ENCODE peak calls at places on chromosome 5, in five cellular contexts. One of them, this sample, is unnamed.

GRCh38 chr5:130773813-130774212 is 391.2 kb downstream of the HINT1 start:
- DNase-seq in ovary: no peak
- DNase-seq in A549: peak; percentile 15
- DNase-seq in suprapubic skin: no peak
- DNase-seq in sigmoid colon: no peak
- DNase-seq in this sample: no peak

GRCh38 chr5:174910245-174910737 is 185.9 kb downstream of the MSX2 start:
- DNase-seq in ovary: no peak
- DNase-seq in A549: peak; percentile 82
- DNase-seq in sigmoid colon: peak; percentile 76
- DNase-seq in suprapubic skin: no peak
- DNase-seq in this sample: peak; percentile 52

GRCh38 chr5:108386345-108387061 is 4.6 kb upstream of the FBXL17 start:
- DNase-seq in sigmoid colon: no peak
- DNase-seq in ovary: no peak
- DNase-seq in suprapubic skin: no peak
- DNase-seq in A549: no peak
- DNase-seq in this sample: no peak

GRCh38 chr5:132487841-132488555 is 2.6 kb downstream of the IRF1 start:
- DNase-seq in A549: no peak
- DNase-seq in sigmoid colon: peak; percentile 57
- DNase-seq in suprapubic skin: no peak
- DNase-seq in ovary: peak; percentile 14
- DNase-seq in this sample: no peak

GRCh38 chr5:136686192-136686872 is 321.0 kb upstream of the TRPC7 start:
- DNase-seq in A549: no peak
- DNase-seq in suprapubic skin: no peak
- DNase-seq in sigmoid colon: no peak
- DNase-seq in ovary: no peak
- DNase-seq in this sample: no peak

GRCh38 chr5:176541338-176542134 is 4.3 kb upstream of the RNF44 start:
- DNase-seq in ovary: peak; percentile 70
- DNase-seq in sigmoid colon: no peak
- DNase-seq in suprapubic skin: no peak
- DNase-seq in A549: no peak
- DNase-seq in this sample: peak; percentile 44

GRCh38 chr5:144395704-144396103 is 225.0 kb downstream of the KCTD16 start:
- DNase-seq in ovary: no peak
- DNase-seq in sigmoid colon: no peak
- DNase-seq in A549: no peak
- DNase-seq in suprapubic skin: no peak
- DNase-seq in this sample: no peak

GRCh38 chr5:116454417-116454927 is 120.2 kb downstream of the SEMA6A start:
- DNase-seq in sigmoid colon: no peak
- DNase-seq in A549: no peak
- DNase-seq in ovary: no peak
- DNase-seq in suprapubic skin: no peak
- DNase-seq in this sample: peak; percentile 32

GRCh38 chr5:179239256-179240135 is 105.8 kb downstream of the ADAMTS2 start:
- DNase-seq in sigmoid colon: peak; percentile 50
- DNase-seq in ovary: peak; percentile 23
- DNase-seq in A549: no peak
- DNase-seq in suprapubic skin: peak; percentile 55
- DNase-seq in this sample: no peak

DNA sequence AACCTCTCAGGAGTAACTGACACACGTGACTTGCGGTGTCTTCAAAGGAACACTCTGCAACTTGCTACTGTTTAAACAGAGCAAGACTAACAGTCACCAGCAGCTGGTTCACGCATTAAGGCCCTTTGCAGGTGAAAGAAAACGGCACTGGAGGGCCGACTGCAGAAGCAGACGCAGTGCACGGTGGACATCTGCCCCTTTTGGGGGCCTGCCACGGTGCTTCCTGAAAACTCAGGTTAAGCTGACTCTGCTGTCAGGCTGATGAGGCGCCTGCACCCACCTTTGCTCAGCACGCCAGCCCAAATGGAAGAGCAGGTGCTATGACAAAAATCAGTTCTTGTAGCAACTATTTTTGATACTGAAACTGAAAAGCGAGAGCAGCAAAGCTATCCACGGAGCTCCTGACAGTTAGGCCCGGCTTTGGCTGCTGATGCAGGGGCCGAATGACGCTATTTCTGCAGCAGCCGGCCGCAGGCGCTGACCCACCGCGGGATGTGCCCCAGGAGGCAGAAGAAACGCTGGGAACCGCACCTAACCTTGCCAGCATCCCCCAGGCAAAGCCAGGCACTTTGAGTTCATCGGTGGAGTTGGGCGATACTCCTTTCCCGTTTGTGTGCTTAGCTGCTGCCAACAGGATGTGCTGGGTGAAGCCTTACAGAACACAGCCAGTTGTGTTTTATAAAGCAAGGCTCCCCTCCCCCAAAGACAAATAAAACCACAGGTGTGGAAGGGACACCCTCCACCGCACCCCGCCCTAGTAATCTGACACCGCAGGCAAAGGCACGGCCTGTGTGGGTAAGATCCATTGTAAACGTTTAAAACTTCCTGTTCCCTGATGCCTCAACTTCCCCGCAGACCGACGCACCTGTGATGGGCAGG is 21.1 kb upstream of the TERT start:
- DNase-seq in ovary: peak; percentile 41
- DNase-seq in suprapubic skin: peak; percentile 78
- DNase-seq in A549: no peak
- DNase-seq in sigmoid colon: peak; percentile 53
- DNase-seq in this sample: no peak
- H3K4me3 ChIP-seq in ovary: no peak overlapping the region
- H3K4me3 ChIP-seq in suprapubic skin: peak overlapping the region; percentile 33
- H3K4me3 ChIP-seq in A549: no peak overlapping the region
- H3K4me3 ChIP-seq in sigmoid colon: no peak overlapping the region
- H3K4me3 ChIP-seq in this sample: no peak overlapping the region

GRCh38 chr5:126419102-126419501 is 4.1 kb upstream of the GRAMD2B start:
- DNase-seq in ovary: no peak
- DNase-seq in A549: no peak
- DNase-seq in sigmoid colon: no peak
- DNase-seq in suprapubic skin: no peak
- DNase-seq in this sample: no peak
- TF ChIP-seq EP300 in ovary: no peak
- TF ChIP-seq EP300 in A549: no peak
- TF ChIP-seq EP300 in sigmoid colon: no peak
- TF ChIP-seq EP300 in suprapubic skin: no peak
- TF ChIP-seq EP300 in this sample: no peak

DNA sequence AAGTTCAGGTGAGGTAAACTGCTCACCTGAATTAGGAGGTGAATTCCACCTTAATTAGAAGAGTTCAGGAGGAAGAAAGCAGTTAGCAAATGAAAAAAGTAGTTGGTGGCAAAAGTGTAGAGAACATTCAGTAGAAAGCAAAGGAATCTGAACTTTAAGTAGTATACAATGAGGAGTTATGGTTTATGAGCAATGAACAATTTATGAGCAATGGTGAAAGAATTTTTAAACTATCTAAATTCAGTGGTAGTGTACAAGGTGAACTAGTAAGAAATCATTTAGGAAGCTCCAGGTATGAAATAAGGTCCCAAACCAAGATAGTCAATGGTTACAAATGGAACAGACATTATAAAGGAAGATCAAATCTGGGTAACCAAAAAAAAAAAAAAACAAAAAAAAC is 3.1 kb downstream of the CETN3 start:
- DNase-seq in A549: no peak
- DNase-seq in sigmoid colon: no peak
- DNase-seq in suprapubic skin: no peak
- DNase-seq in ovary: no peak
- DNase-seq in this sample: no peak
- H3K4me3 ChIP-seq in A549: no peak overlapping the region
- H3K4me3 ChIP-seq in sigmoid colon: no peak overlapping the region
- H3K4me3 ChIP-seq in suprapubic skin: no peak overlapping the region
- H3K4me3 ChIP-seq in ovary: no peak overlapping the region
- H3K4me3 ChIP-seq in this sample: no peak overlapping the region

DNA sequence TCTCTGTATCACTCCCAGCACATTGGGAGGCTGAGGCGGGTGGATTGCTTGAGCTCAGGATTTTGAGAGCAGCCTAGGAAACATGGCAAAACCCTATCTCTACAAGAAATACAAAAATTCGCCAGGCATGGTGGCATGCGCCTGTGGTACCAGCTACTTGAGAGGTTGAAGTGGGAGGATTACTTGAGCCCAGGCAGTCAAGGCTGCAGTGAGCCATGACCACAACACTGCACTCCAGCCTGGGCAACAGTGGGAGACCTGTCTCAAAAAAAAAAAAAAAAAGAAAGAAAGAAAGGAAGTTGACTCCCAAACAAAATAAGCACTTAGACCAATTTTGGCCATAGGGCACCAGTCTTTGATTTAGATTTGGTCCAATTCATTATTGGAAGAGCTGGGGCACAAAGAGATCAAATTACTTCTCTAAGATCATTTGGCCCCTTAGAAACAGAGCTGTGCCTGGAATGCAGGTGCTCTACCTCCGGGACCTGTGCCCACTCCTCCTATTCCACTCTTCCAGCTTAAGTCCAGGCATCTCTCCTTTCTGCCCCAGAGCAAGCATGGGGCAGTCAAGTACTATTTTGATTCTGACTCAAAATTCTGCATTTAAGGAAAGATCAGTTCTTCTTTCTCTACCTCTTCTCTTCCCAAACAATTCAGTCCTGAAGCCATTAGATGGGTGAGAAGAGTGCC is 59.0 kb downstream of the ALDH7A1 start:
- DNase-seq in A549: no peak
- DNase-seq in ovary: no peak
- DNase-seq in sigmoid colon: no peak
- DNase-seq in suprapubic skin: peak; percentile 32
- DNase-seq in this sample: no peak
- TF ChIP-seq EP300 in A549: no peak
- TF ChIP-seq EP300 in ovary: no peak
- TF ChIP-seq EP300 in sigmoid colon: no peak
- TF ChIP-seq EP300 in suprapubic skin: no peak
- TF ChIP-seq EP300 in this sample: no peak

DNA sequence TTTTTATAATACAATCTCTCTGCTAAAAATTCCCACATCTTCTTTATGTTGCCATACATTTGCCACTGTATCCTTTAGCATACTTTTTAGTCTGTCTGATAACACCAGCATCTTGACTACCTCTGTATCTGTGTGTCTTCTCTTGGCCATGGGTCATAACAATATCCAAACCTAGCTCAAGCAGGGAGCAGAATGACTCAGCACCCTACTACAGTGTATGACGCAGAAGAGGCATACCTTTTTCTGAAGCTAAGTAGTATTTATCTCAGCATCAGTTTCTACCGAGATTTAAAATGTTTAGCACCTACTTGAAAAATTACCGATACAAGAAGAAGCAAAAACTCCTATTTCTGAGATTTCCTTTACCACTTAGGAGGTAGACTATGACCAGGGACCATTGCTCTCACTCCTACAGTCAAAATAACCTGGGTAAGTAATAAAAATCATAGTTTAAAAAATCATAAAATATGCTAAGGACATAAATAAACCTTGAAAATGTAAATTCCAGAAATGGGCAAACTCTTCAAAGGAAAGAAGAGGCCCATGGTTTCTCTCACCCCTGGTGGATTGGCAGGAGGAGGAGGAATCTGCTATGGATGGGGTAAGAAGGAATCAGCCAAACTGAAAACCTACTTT is 286.5 kb downstream of the MAST4 start:
- DNase-seq in A549: peak; percentile 33
- DNase-seq in sigmoid colon: no peak
- DNase-seq in suprapubic skin: no peak
- DNase-seq in ovary: no peak
- DNase-seq in this sample: no peak
- H3K4me3 ChIP-seq in A549: peak overlapping the region; percentile 5
- H3K4me3 ChIP-seq in sigmoid colon: no peak overlapping the region
- H3K4me3 ChIP-seq in suprapubic skin: no peak overlapping the region
- H3K4me3 ChIP-seq in ovary: no peak overlapping the region
- H3K4me3 ChIP-seq in this sample: no peak overlapping the region

DNA sequence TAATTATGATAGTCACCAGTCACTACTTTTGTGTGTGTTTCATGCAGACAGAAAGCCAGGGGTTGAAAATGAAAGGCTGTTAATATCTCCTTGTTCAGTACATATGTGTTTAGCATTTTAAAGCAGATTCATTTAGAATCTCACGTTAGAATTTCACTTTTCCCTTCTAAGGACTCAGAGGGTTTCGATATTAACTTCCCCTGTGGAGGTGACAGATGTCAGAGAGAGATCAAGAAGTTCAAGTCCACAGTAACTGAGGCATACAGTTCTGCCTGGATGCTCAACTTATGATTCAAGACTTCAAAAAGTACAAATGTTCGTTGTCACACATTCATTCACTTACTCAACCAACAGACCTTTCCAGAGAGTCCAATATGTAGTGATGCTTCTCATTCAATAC is 251.1 kb downstream of the EBF1 start:
- DNase-seq in A549: no peak
- DNase-seq in ovary: no peak
- DNase-seq in suprapubic skin: no peak
- DNase-seq in sigmoid colon: no peak
- DNase-seq in this sample: no peak
- TF ChIP-seq EP300 in A549: no peak
- TF ChIP-seq EP300 in ovary: no peak
- TF ChIP-seq EP300 in suprapubic skin: no peak
- TF ChIP-seq EP300 in sigmoid colon: no peak
- TF ChIP-seq EP300 in this sample: no peak

GRCh38 chr5:150497989-150498317 is 10.0 kb upstream of the NDST1 start:
- DNase-seq in sigmoid colon: no peak
- DNase-seq in ovary: no peak
- DNase-seq in suprapubic skin: no peak
- DNase-seq in A549: no peak
- DNase-seq in this sample: no peak
- H3K4me3 ChIP-seq in sigmoid colon: no peak overlapping the region
- H3K4me3 ChIP-seq in ovary: no peak overlapping the region
- H3K4me3 ChIP-seq in suprapubic skin: no peak overlapping the region
- H3K4me3 ChIP-seq in A549: peak overlapping the region; percentile 29
- H3K4me3 ChIP-seq in this sample: no peak overlapping the region

DNA sequence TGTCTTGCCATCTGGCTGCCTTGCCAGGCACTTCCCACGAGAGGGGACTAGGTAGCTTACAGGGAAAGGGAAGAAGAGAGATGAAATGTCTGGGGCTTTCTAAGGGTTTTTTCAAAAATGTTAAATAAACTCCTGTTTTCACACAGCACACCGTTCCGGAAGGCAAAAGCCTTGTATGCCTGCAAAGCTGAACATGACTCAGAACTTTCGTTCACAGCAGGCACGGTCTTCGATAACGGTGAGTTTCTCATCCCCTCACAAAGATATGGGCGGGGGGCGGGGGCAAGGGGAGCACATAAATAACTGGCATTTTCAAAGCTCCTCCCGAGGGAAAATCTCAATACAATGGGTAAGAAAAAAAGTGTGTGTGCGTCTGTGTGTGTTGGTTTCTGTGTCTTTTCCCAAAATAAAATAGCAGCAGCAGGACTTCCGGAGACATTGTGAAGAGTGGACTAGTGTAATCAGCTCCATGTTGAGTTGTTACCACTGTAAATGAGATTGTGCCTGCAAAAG is 189.6 kb downstream of the NR3C1 start:
- DNase-seq in ovary: no peak
- DNase-seq in suprapubic skin: no peak
- DNase-seq in sigmoid colon: no peak
- DNase-seq in A549: no peak
- DNase-seq in this sample: no peak
- TF ChIP-seq EP300 in ovary: no peak
- TF ChIP-seq EP300 in suprapubic skin: no peak
- TF ChIP-seq EP300 in sigmoid colon: no peak
- TF ChIP-seq EP300 in A549: no peak
- TF ChIP-seq EP300 in this sample: no peak

This sample was measured in tibial nerve.